ENCODE peak calls at places on chromosomes 13 and 19, in seven cellular contexts. T is right cardiac atrium, P is AG04449, D is upper lobe of left lung, Q is pancreas, R is stomach, O is mammary epithelial cell. W is an unnamed sample.

GRCh38 chr19:17942181-17942580 is 9.4 kb downstream of the CCDC124 start:
- DNase-seq in R (no peak), O (no peak), T (no peak), Q (no peak), D (no peak), P (no peak), W (no peak)

GRCh38 chr13:46058268-46058667 is 5.7 kb upstream of the ZC3H13 start:
- DNase-seq in Q (no peak), P (no peak), O (peak; percentile 11), R (no peak), T (no peak), D (no peak), W (no peak)

GRCh38 chr19:4108767-4109625 is 14.9 kb downstream of the MAP2K2 start:
- DNase-seq in P (no peak), O (no peak), T (peak; percentile 66), D (peak; percentile 45), Q (no peak), R (peak; percentile 27), W (peak; percentile 59)

GRCh38 chr13:94710081-94710809 is 2.1 kb downstream of the SOX21 start:
- DNase-seq in T (no peak), O (no peak), R (no peak), D (no peak), Q (no peak), P (no peak), W (no peak)

GRCh38 chr13:47480121-47480520 is 521.0 kb downstream of the SUCLA2 start:
- DNase-seq in P (peak; percentile 78), D (no peak), T (no peak), Q (no peak), R (no peak), O (peak; percentile 76), W (no peak)

GRCh38 chr19:56108447-56109195 is 12.5 kb downstream of the ZNF787 start:
- DNase-seq in T (peak; percentile 86), P (no peak), R (peak; percentile 57), O (no peak), Q (peak; percentile 69), D (no peak), W (no peak)

GRCh38 chr19:21109116-21109515 is 27.1 kb downstream of the ZNF714 start:
- DNase-seq in R (no peak), T (no peak), O (peak; percentile 49), P (no peak), D (no peak), Q (no peak), W (no peak)

GRCh38 chr13:70923863-70924752 is 815.9 kb upstream of the KLHL1 start:
- DNase-seq in O (no peak), P (no peak), D (no peak), Q (no peak), T (peak; percentile 22), R (no peak), W (no peak)

GRCh38 chr13:94115054-94115453 is 364.4 kb downstream of the DCT start:
- DNase-seq in P (no peak), R (no peak), O (no peak), D (no peak), Q (no peak), T (no peak), W (no peak)

GRCh38 chr13:41954226-41954625 is 6.7 kb downstream of the VWA8 start:
- DNase-seq in T (no peak), R (no peak), D (no peak), P (no peak), O (no peak), Q (no peak), W (no peak)

GRCh38 chr13:63184693-63185092 is 1769.0 kb upstream of the PCDH20 start:
- DNase-seq in R (no peak), O (no peak), P (no peak), T (no peak), Q (no peak), D (no peak), W (no peak)

GRCh38 chr13:44432595-44432994 is 59.0 kb downstream of the SERP2 start:
- DNase-seq in Q (no peak), D (no peak), P (no peak), T (no peak), O (peak; percentile 15), R (no peak), W (no peak)

GRCh38 chr13:74003374-74003773 is 130.8 kb downstream of the KLF12 start:
- DNase-seq in P (no peak), D (no peak), R (no peak), Q (no peak), T (no peak), O (no peak), W (no peak)

GRCh38 chr19:14085309-14085995 is at the start of gene C19orf67:
- DNase-seq in D (no peak), R (no peak), O (no peak), Q (no peak), T (peak; percentile 72), P (no peak), W (no peak)
- H3K4me3 ChIP-seq in D (no peak within 1 kb of the TSS), R (no peak within 1 kb of the TSS), O (no peak within 1 kb of the TSS), Q (no peak within 1 kb of the TSS), T (no peak within 1 kb of the TSS), P (no peak within 1 kb of the TSS), W (no peak within 1 kb of the TSS)

DNA sequence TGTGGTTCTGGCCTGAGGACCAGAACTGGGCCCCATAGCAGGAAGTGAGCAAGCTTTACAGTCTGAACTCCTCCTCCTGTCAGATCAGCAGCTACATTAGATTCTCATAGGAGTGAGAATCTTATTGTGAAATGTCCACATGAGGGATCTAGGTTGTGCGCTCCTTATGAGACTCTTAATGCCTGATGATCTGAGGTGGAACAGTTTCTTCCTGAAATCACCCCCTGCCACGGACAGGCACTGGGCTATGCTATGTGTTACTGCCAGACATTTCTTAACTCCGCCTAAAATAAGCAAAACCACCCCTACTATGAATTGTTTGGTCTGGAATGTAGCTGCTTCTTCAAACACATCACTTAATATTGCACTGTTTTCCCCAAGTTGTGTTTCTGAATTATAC is 4.6 kb downstream of the FBXL3 start:
- DNase-seq in P (no peak), T (no peak), O (no peak), D (no peak), Q (no peak), R (no peak), W (no peak)
- H3K4me3 ChIP-seq in P (no peak overlapping the region), T (no peak overlapping the region), O (no peak overlapping the region), D (no peak overlapping the region), Q (no peak overlapping the region), R (no peak overlapping the region), W (no peak overlapping the region)

GRCh38 chr19:10293637-10294367 is 4.0 kb downstream of the ICAM5 start:
- DNase-seq in D (no peak), O (no peak), P (no peak), T (no peak), R (no peak), Q (no peak), W (no peak)

GRCh38 chr19:10294368-10294697 is 4.6 kb downstream of the ICAM5 start:
- DNase-seq in O (no peak), T (no peak), P (no peak), R (no peak), Q (no peak), D (no peak), W (no peak)

GRCh38 chr19:10291554-10292205 is 1.9 kb downstream of the ICAM5 start:
- DNase-seq in Q (peak; percentile 70), P (no peak), T (no peak), R (no peak), O (peak; percentile 42), D (no peak), W (no peak)

GRCh38 chr19:10292206-10292788 is 2.5 kb downstream of the ICAM5 start:
- DNase-seq in T (peak; percentile 94), R (peak; percentile 82), P (no peak), D (peak; percentile 98), O (peak; percentile 36), Q (peak; percentile 89), W (peak; percentile 56)

DNA sequence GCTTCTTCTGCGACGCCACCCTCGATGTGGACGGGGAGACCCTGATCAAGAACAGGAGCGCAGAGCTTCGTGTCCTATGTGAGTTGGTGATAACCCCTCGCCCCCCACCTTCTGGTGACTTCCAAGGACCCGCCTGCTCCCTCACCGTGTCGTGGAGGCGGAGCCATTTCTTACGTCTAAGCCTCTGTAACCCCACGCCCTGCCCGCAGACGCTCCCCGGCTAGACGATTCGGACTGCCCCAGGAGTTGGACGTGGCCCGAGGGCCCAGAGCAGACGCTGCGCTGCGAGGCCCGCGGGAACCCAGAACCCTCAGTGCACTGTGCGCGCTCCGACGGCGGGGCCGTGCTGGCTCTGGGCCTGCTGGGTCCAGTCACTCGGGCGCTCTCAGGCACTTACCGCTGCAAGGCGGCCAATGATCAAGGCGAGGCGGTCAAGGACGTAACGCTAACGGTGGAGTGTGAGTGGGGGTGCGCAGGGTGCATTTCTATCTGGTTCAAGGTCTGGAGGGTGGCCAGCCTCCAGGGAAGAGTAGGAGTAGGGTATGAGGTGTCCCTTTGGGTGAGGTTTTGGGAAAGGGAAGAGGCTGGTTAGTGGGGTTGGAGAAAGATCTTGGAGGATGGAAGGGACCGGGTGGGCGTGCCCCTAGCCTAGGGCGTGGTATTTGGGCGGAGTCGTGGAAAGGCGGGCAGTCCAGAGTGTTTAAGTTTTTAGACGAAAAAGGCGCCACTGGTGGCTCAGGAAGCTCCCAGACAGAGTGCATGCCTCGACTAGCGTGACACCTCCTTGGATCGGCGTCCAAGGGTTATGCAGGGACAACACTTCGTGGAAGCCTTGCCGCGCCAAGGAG is 3.3 kb downstream of the ICAM5 start:
- DNase-seq in P (no peak), R (no peak), D (peak; percentile 47), T (no peak), O (no peak), Q (no peak), W (peak; percentile 13)
- H3K4me3 ChIP-seq in P (peak overlapping the region; percentile 60), R (peak overlapping the region; percentile 33), D (peak overlapping the region; percentile 3), T (peak overlapping the region; percentile 1), O (no peak overlapping the region), Q (no peak overlapping the region), W (peak overlapping the region; percentile 47)

GRCh38 chr13:112150352-112150751 is 83.4 kb downstream of the SOX1 start:
- DNase-seq in O (no peak), P (no peak), R (no peak), T (no peak), Q (no peak), D (peak; percentile 77), W (no peak)
- H3K4me3 ChIP-seq in O (no peak overlapping the region), P (no peak overlapping the region), R (no peak overlapping the region), T (no peak overlapping the region), Q (no peak overlapping the region), D (no peak overlapping the region), W (no peak overlapping the region)

GRCh38 chr13:112983428-112984196 is 14.6 kb downstream of the MCF2L start:
- DNase-seq in Q (no peak), D (no peak), P (no peak), O (no peak), R (no peak), T (peak; percentile 75), W (no peak)
- H3K4me3 ChIP-seq in Q (no peak overlapping the region), D (no peak overlapping the region), P (no peak overlapping the region), O (no peak overlapping the region), R (no peak overlapping the region), T (no peak overlapping the region), W (no peak overlapping the region)